ENCODE peak calls at places on chromosome 16, in seven cellular contexts. One of them, this sample, is unnamed.

GRCh38 chr16:27198451-27199234 is 4.7 kb upstream of the KDM8 start:
- DNase-seq in stimulated activated CD8-positive, alpha-beta memory T cell treated with anti-CD3 and anti-CD28 coated beads, Interleukin-7, amount 100 ng/mL, for 1 hour: no peak
- DNase-seq in GM03348: no peak
- DNase-seq in NCI-H1105 treated with DMSO at 0.1 percent for 48 hours: no peak
- DNase-seq in dorsolateral prefrontal cortex: no peak
- DNase-seq in tibial artery: no peak
- DNase-seq in Jurkat, Clone E6-1: no peak
- DNase-seq in this sample: no peak

GRCh38 chr16:4693956-4694663 is 748 bp downstream of the NUDT16L1 start:
- DNase-seq in stimulated activated CD8-positive, alpha-beta memory T cell treated with anti-CD3 and anti-CD28 coated beads, Interleukin-7, amount 100 ng/mL, for 1 hour: no peak
- DNase-seq in tibial artery: peak; percentile 78
- DNase-seq in GM03348: peak; percentile 90
- DNase-seq in NCI-H1105 treated with DMSO at 0.1 percent for 48 hours: peak; percentile 10
- DNase-seq in Jurkat, Clone E6-1: no peak
- DNase-seq in dorsolateral prefrontal cortex: no peak
- DNase-seq in this sample: peak; percentile 97

GRCh38 chr16:66740010-66740409 is 11.4 kb downstream of the DYNC1LI2 start:
- DNase-seq in NCI-H1105 treated with DMSO at 0.1 percent for 48 hours: peak; percentile 10
- DNase-seq in GM03348: peak; percentile 68
- DNase-seq in tibial artery: no peak
- DNase-seq in Jurkat, Clone E6-1: peak; percentile 46
- DNase-seq in stimulated activated CD8-positive, alpha-beta memory T cell treated with anti-CD3 and anti-CD28 coated beads, Interleukin-7, amount 100 ng/mL, for 1 hour: no peak
- DNase-seq in dorsolateral prefrontal cortex: no peak
- DNase-seq in this sample: peak; percentile 80

GRCh38 chr16:49089533-49089932 is 192.1 kb downstream of the CBLN1 start:
- DNase-seq in NCI-H1105 treated with DMSO at 0.1 percent for 48 hours: no peak
- DNase-seq in Jurkat, Clone E6-1: no peak
- DNase-seq in tibial artery: no peak
- DNase-seq in dorsolateral prefrontal cortex: no peak
- DNase-seq in stimulated activated CD8-positive, alpha-beta memory T cell treated with anti-CD3 and anti-CD28 coated beads, Interleukin-7, amount 100 ng/mL, for 1 hour: no peak
- DNase-seq in GM03348: no peak
- DNase-seq in this sample: no peak

GRCh38 chr16:80084614-80085013 is 456.2 kb upstream of the DYNLRB2 start:
- DNase-seq in stimulated activated CD8-positive, alpha-beta memory T cell treated with anti-CD3 and anti-CD28 coated beads, Interleukin-7, amount 100 ng/mL, for 1 hour: no peak
- DNase-seq in GM03348: peak; percentile 63
- DNase-seq in dorsolateral prefrontal cortex: peak; percentile 48
- DNase-seq in Jurkat, Clone E6-1: peak; percentile 18
- DNase-seq in tibial artery: no peak
- DNase-seq in NCI-H1105 treated with DMSO at 0.1 percent for 48 hours: peak; percentile 15
- DNase-seq in this sample: peak; percentile 54

GRCh38 chr16:55330726-55331647 is 7.0 kb downstream of the IRX6 start:
- DNase-seq in Jurkat, Clone E6-1: no peak
- DNase-seq in tibial artery: no peak
- DNase-seq in stimulated activated CD8-positive, alpha-beta memory T cell treated with anti-CD3 and anti-CD28 coated beads, Interleukin-7, amount 100 ng/mL, for 1 hour: no peak
- DNase-seq in NCI-H1105 treated with DMSO at 0.1 percent for 48 hours: no peak
- DNase-seq in dorsolateral prefrontal cortex: no peak
- DNase-seq in GM03348: no peak
- DNase-seq in this sample: no peak

GRCh38 chr16:22270525-22270924 is 26.7 kb upstream of the POLR3E start:
- DNase-seq in Jurkat, Clone E6-1: no peak
- DNase-seq in dorsolateral prefrontal cortex: no peak
- DNase-seq in GM03348: peak; percentile 29
- DNase-seq in stimulated activated CD8-positive, alpha-beta memory T cell treated with anti-CD3 and anti-CD28 coated beads, Interleukin-7, amount 100 ng/mL, for 1 hour: no peak
- DNase-seq in tibial artery: no peak
- DNase-seq in NCI-H1105 treated with DMSO at 0.1 percent for 48 hours: no peak
- DNase-seq in this sample: peak; percentile 17

GRCh38 chr16:64250866-64251265 is 871.0 kb downstream of the CDH11 start:
- DNase-seq in tibial artery: no peak
- DNase-seq in GM03348: peak; percentile 24
- DNase-seq in stimulated activated CD8-positive, alpha-beta memory T cell treated with anti-CD3 and anti-CD28 coated beads, Interleukin-7, amount 100 ng/mL, for 1 hour: no peak
- DNase-seq in Jurkat, Clone E6-1: no peak
- DNase-seq in NCI-H1105 treated with DMSO at 0.1 percent for 48 hours: no peak
- DNase-seq in dorsolateral prefrontal cortex: no peak
- DNase-seq in this sample: no peak

GRCh38 chr16:20865420-20866126 is 34.6 kb downstream of the DCUN1D3 start:
- DNase-seq in Jurkat, Clone E6-1: no peak
- DNase-seq in dorsolateral prefrontal cortex: no peak
- DNase-seq in NCI-H1105 treated with DMSO at 0.1 percent for 48 hours: no peak
- DNase-seq in GM03348: no peak
- DNase-seq in tibial artery: no peak
- DNase-seq in stimulated activated CD8-positive, alpha-beta memory T cell treated with anti-CD3 and anti-CD28 coated beads, Interleukin-7, amount 100 ng/mL, for 1 hour: no peak
- DNase-seq in this sample: peak; percentile 78

GRCh38 chr16:87178177-87178863 is 138.9 kb downstream of the C16orf95 start:
- DNase-seq in Jurkat, Clone E6-1: no peak
- DNase-seq in tibial artery: no peak
- DNase-seq in GM03348: peak; percentile 51
- DNase-seq in dorsolateral prefrontal cortex: no peak
- DNase-seq in NCI-H1105 treated with DMSO at 0.1 percent for 48 hours: no peak
- DNase-seq in stimulated activated CD8-positive, alpha-beta memory T cell treated with anti-CD3 and anti-CD28 coated beads, Interleukin-7, amount 100 ng/mL, for 1 hour: no peak
- DNase-seq in this sample: no peak

GRCh38 chr16:22323998-22324786 is 27.0 kb downstream of the POLR3E start:
- DNase-seq in stimulated activated CD8-positive, alpha-beta memory T cell treated with anti-CD3 and anti-CD28 coated beads, Interleukin-7, amount 100 ng/mL, for 1 hour: no peak
- DNase-seq in Jurkat, Clone E6-1: no peak
- DNase-seq in NCI-H1105 treated with DMSO at 0.1 percent for 48 hours: no peak
- DNase-seq in tibial artery: no peak
- DNase-seq in dorsolateral prefrontal cortex: no peak
- DNase-seq in GM03348: no peak
- DNase-seq in this sample: peak; percentile 42